ENCODE peak calls at places on chromosomes 4 and X, in six cellular contexts. One of them, this sample, is unnamed. For H3K9me3, the result is how much of the 10 kb centered on the place peaks cover.

GRCh38 chrX:2589186-2590020 is 88.6 kb upstream of the DHRSX start:
- DNase-seq in mesenchymal stem cell: no peak
- DNase-seq in endodermal cell: no peak
- DNase-seq in neuronal stem cell: no peak
- DNase-seq in hepatocyte: no peak
- DNase-seq in A673: no peak
- DNase-seq in this sample: no peak

GRCh38 chrX:8730812-8731578 is 942 bp downstream of the ANOS1 start:
- DNase-seq in endodermal cell: no peak
- DNase-seq in hepatocyte: peak
- DNase-seq in neuronal stem cell: no peak
- DNase-seq in mesenchymal stem cell: peak
- DNase-seq in A673: peak
- DNase-seq in this sample: no peak

GRCh38 chr4:177016541-177017141 is 223.9 kb upstream of the VEGFC start:
- DNase-seq in neuronal stem cell: no peak
- DNase-seq in A673: no peak
- DNase-seq in hepatocyte: no peak
- DNase-seq in endodermal cell: no peak
- DNase-seq in mesenchymal stem cell: peak
- DNase-seq in this sample: no peak

GRCh38 chrX:107706309-107706708 is 69.3 kb downstream of the TSC22D3 start:
- DNase-seq in A673: no peak
- DNase-seq in neuronal stem cell: no peak
- DNase-seq in endodermal cell: peak
- DNase-seq in hepatocyte: no peak
- DNase-seq in mesenchymal stem cell: no peak
- DNase-seq in this sample: no peak

GRCh38 chr4:155758500-155759371 is at the start of gene GUCY1B1:
- DNase-seq in hepatocyte: peak
- DNase-seq in mesenchymal stem cell: peak
- DNase-seq in A673: peak
- DNase-seq in endodermal cell: peak
- DNase-seq in neuronal stem cell: peak
- DNase-seq in this sample: peak

GRCh38 chr4:178937130-178937529 is 1494.9 kb upstream of the AGA start:
- DNase-seq in neuronal stem cell: no peak
- DNase-seq in endodermal cell: no peak
- DNase-seq in A673: no peak
- DNase-seq in hepatocyte: no peak
- DNase-seq in mesenchymal stem cell: peak
- DNase-seq in this sample: no peak

GRCh38 chr4:128635141-128635911 is 174.2 kb upstream of the JADE1 start:
- DNase-seq in A673: no peak
- DNase-seq in neuronal stem cell: no peak
- DNase-seq in hepatocyte: peak
- DNase-seq in endodermal cell: peak
- DNase-seq in mesenchymal stem cell: peak
- DNase-seq in this sample: peak

GRCh38 chrX:151790421-151791160 is 56.0 kb downstream of the CNGA2 start:
- DNase-seq in hepatocyte: no peak
- DNase-seq in A673: no peak
- DNase-seq in neuronal stem cell: no peak
- DNase-seq in mesenchymal stem cell: no peak
- DNase-seq in endodermal cell: no peak
- DNase-seq in this sample: no peak

GRCh38 chr4:148935179-148935578 is 493.0 kb upstream of the NR3C2 start:
- DNase-seq in A673: no peak
- DNase-seq in neuronal stem cell: no peak
- DNase-seq in endodermal cell: no peak
- DNase-seq in hepatocyte: no peak
- DNase-seq in mesenchymal stem cell: no peak
- DNase-seq in this sample: no peak

GRCh38 chr4:121594796-121595526 is 101.8 kb downstream of the ANXA5 start:
- DNase-seq in A673: peak
- DNase-seq in mesenchymal stem cell: peak
- DNase-seq in endodermal cell: no peak
- DNase-seq in neuronal stem cell: no peak
- DNase-seq in hepatocyte: peak
- DNase-seq in this sample: no peak

GRCh38 chr4:184324939-184325477 is 107.3 kb upstream of the ENPP6 start:
- DNase-seq in hepatocyte: no peak
- DNase-seq in mesenchymal stem cell: no peak
- DNase-seq in A673: no peak
- DNase-seq in neuronal stem cell: no peak
- DNase-seq in endodermal cell: no peak
- DNase-seq in this sample: no peak

GRCh38 chrX:120680090-120680489 is 50.2 kb upstream of the C1GALT1C1 start:
- DNase-seq in hepatocyte: no peak
- DNase-seq in neuronal stem cell: no peak
- DNase-seq in mesenchymal stem cell: no peak
- DNase-seq in endodermal cell: no peak
- DNase-seq in A673: no peak
- DNase-seq in this sample: no peak

GRCh38 chr4:13344216-13344615 is 139.9 kb downstream of the RAB28 start:
- DNase-seq in A673: peak
- DNase-seq in endodermal cell: no peak
- DNase-seq in mesenchymal stem cell: no peak
- DNase-seq in neuronal stem cell: no peak
- DNase-seq in hepatocyte: no peak
- DNase-seq in this sample: no peak

GRCh38 chrX:41347186-41347585 is 13.2 kb downstream of the DDX3X start:
- DNase-seq in endodermal cell: no peak
- DNase-seq in A673: no peak
- DNase-seq in hepatocyte: no peak
- DNase-seq in neuronal stem cell: no peak
- DNase-seq in mesenchymal stem cell: no peak
- DNase-seq in this sample: no peak

GRCh38 chrX:10047631-10048030 is 80.5 kb downstream of the CLDN34 start:
- DNase-seq in hepatocyte: no peak
- DNase-seq in mesenchymal stem cell: no peak
- DNase-seq in A673: no peak
- DNase-seq in neuronal stem cell: peak
- DNase-seq in endodermal cell: no peak
- DNase-seq in this sample: no peak

GRCh38 chr4:48742412-48742811 is 37.7 kb downstream of the FRYL start:
- DNase-seq in A673: no peak
- DNase-seq in hepatocyte: no peak
- DNase-seq in endodermal cell: no peak
- DNase-seq in neuronal stem cell: no peak
- DNase-seq in mesenchymal stem cell: no peak
- DNase-seq in this sample: no peak

GRCh38 chrX:117987376-117987775 is 129.2 kb downstream of the KLHL13 start:
- DNase-seq in mesenchymal stem cell: no peak
- DNase-seq in endodermal cell: no peak
- DNase-seq in hepatocyte: no peak
- DNase-seq in neuronal stem cell: no peak
- DNase-seq in A673: no peak
- DNase-seq in this sample: no peak

GRCh38 chr4:3462321-3462789 is 751 bp upstream of the DOK7 start:
- DNase-seq in neuronal stem cell: no peak
- DNase-seq in endodermal cell: no peak
- DNase-seq in A673: no peak
- DNase-seq in mesenchymal stem cell: no peak
- DNase-seq in hepatocyte: no peak
- DNase-seq in this sample: no peak

GRCh38 chr4:3464911-3465697 is 2.0 kb downstream of the DOK7 start:
- DNase-seq in mesenchymal stem cell: no peak
- DNase-seq in endodermal cell: no peak
- DNase-seq in hepatocyte: no peak
- DNase-seq in A673: no peak
- DNase-seq in neuronal stem cell: no peak
- DNase-seq in this sample: no peak

GRCh38 chr4:3464349-3464905 is 1.3 kb downstream of the DOK7 start:
- DNase-seq in neuronal stem cell: no peak
- DNase-seq in mesenchymal stem cell: no peak
- DNase-seq in hepatocyte: no peak
- DNase-seq in A673: no peak
- DNase-seq in endodermal cell: no peak
- DNase-seq in this sample: no peak

GRCh38 chr4:3462790-3463415 is at the start of gene DOK7:
- DNase-seq in endodermal cell: peak
- DNase-seq in mesenchymal stem cell: no peak
- DNase-seq in neuronal stem cell: no peak
- DNase-seq in hepatocyte: peak
- DNase-seq in A673: no peak
- DNase-seq in this sample: no peak

DNA sequence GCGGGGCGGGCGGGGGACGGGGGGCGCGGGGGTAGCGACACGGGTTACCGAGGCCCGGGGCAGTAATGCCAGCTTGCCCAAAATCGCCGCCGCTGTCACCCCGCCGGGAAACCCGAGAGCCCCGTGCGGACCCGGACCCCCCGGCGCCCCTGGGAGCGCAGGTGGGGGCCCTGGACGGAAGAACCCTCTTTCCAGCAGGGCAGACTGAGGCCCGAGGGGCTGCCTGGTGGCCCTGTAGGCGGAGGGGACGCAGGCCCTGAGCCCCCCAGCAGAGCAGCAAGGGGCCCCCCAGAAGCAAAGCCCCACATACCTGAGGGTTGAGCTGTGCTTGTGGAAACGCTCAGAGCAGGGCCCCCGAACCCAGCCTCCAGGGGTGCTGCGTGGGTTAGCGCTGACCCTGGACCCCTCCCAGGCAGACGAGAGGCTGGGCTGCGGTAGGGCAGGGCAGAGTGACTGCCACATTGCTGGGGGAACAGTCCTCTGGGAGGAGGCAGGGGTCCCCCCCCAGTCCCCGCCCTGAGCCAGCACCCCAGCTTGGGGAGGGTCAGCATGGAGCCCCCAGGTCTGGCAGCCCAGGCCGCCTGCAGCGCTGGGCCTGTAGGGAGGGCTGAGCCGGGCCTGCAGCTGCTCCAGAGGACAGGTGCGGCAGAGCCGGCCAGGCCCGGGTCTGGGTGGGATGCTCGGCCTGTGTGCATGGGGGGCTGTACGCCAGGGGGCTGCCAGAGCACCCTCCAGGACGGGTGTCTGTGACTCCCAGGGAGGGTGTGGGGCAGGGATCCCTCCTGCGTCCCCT is 646 bp downstream of the DOK7 start:
- DNase-seq in endodermal cell: no peak
- DNase-seq in A673: no peak
- DNase-seq in neuronal stem cell: no peak
- DNase-seq in hepatocyte: no peak
- DNase-seq in mesenchymal stem cell: no peak
- DNase-seq in this sample: no peak
- H3K4me3 ChIP-seq in endodermal cell: no peak
- H3K4me3 ChIP-seq in A673: no peak
- H3K4me3 ChIP-seq in neuronal stem cell: no peak
- H3K4me3 ChIP-seq in hepatocyte: no peak
- H3K4me3 ChIP-seq in mesenchymal stem cell: no peak
- H3K4me3 ChIP-seq in this sample: no peak

GRCh38 chrX:24002167-24002566 is 24.8 kb downstream of the KLHL15 start:
- DNase-seq in endodermal cell: no peak
- DNase-seq in A673: no peak
- DNase-seq in mesenchymal stem cell: no peak
- DNase-seq in neuronal stem cell: no peak
- DNase-seq in hepatocyte: no peak
- DNase-seq in this sample: no peak

GRCh38 chrX:24002792-24003191 is 24.2 kb downstream of the KLHL15 start:
- DNase-seq in mesenchymal stem cell: no peak
- DNase-seq in hepatocyte: no peak
- DNase-seq in A673: no peak
- DNase-seq in neuronal stem cell: no peak
- DNase-seq in endodermal cell: no peak
- DNase-seq in this sample: no peak

GRCh38 chrX:24005867-24006266 is 21.1 kb downstream of the KLHL15 start:
- DNase-seq in neuronal stem cell: no peak
- DNase-seq in A673: no peak
- DNase-seq in endodermal cell: no peak
- DNase-seq in hepatocyte: no peak
- DNase-seq in mesenchymal stem cell: no peak
- DNase-seq in this sample: no peak

GRCh38 chrX:24005028-24005427 is 22.0 kb downstream of the KLHL15 start:
- DNase-seq in neuronal stem cell: no peak
- DNase-seq in hepatocyte: no peak
- DNase-seq in mesenchymal stem cell: no peak
- DNase-seq in A673: no peak
- DNase-seq in endodermal cell: no peak
- DNase-seq in this sample: no peak
- H3K27ac ChIP-seq in neuronal stem cell: no peak
- H3K27ac ChIP-seq in hepatocyte: no peak
- H3K27ac ChIP-seq in mesenchymal stem cell: no peak
- H3K27ac ChIP-seq in A673: no peak
- H3K27ac ChIP-seq in endodermal cell: no peak
- H3K27ac ChIP-seq in this sample: no peak

DNA sequence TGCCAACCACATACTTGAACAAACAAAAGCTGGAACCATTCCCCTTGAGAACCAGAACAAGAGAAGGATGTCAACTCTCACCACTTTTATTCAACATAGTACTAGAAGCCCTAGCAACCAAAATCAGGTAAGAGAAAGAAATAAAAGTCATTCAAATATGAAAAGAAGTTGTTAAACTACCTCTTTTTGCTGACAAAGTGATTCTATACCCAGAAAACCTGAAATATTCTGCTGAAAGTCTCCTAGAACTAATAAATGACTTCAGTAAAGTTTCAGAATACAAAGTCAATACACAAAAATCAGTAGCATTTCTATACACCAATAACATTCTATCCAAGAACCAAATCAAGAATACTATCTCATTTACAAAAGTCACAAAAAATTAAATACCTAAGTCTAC is 187.0 kb downstream of the UGT8 start:
- DNase-seq in hepatocyte: no peak
- DNase-seq in neuronal stem cell: no peak
- DNase-seq in endodermal cell: no peak
- DNase-seq in mesenchymal stem cell: no peak
- DNase-seq in A673: no peak
- DNase-seq in this sample: no peak
- H3K9me3 ChIP-seq in hepatocyte: under half
- H3K9me3 ChIP-seq in neuronal stem cell: under half
- H3K9me3 ChIP-seq in endodermal cell: under half
- H3K9me3 ChIP-seq in mesenchymal stem cell: under half
- H3K9me3 ChIP-seq in A673: under half
- H3K9me3 ChIP-seq in this sample: under half

DNA sequence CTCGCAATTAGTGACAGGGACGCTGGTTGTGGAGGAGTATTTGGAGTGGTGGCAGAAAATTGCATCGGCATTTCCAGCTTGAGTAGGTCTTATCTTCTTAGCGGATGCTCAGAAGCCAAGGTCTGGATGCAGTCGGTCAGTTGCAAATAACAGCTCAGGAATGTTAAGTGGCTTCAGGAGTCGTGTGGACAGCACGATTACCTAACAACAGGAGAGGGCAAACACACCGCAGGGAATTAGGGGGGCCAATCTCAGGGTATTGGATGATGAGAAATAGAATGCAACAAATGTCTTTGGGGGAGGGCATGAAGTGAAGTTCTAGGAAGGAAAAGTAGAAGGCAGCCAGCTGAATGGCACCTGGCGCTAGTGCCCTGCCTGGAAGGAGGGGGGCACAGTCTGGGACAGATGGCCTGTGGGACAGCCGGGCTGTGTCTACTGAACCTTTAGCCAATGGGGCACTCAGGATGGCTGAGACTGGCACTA is 11.8 kb downstream of the RASL11B start:
- DNase-seq in mesenchymal stem cell: peak
- DNase-seq in A673: no peak
- DNase-seq in hepatocyte: no peak
- DNase-seq in neuronal stem cell: no peak
- DNase-seq in endodermal cell: peak
- DNase-seq in this sample: no peak
- H3K4me3 ChIP-seq in mesenchymal stem cell: no peak
- H3K4me3 ChIP-seq in A673: no peak
- H3K4me3 ChIP-seq in hepatocyte: no peak
- H3K4me3 ChIP-seq in neuronal stem cell: no peak
- H3K4me3 ChIP-seq in endodermal cell: peak
- H3K4me3 ChIP-seq in this sample: no peak

This sample was measured in SJSA1.